ENCODE peak calls at places on chromosomes 5 and 9, in six cellular contexts. F is activated CD8-positive, alpha-beta memory T cell treated with anti-CD3 and anti-CD28 coated beads, Interleukin-2, amount 50 U/mL, for 4 hours; X is activated T-cell treated with anti-CD3 and anti-CD28 coated beads for 1 hour; W is SHP77; B is C1 segment of cervical spinal cord; A is AG08395. U is an unnamed sample.

GRCh38 chr5:149596712-149597111 is 15.4 kb downstream of the ARHGEF37 start:
- DNase-seq in F (no peak), X (no peak), W (no peak), B (no peak), A (no peak), U (no peak)

GRCh38 chr5:126122942-126123341 is 300.3 kb upstream of the GRAMD2B start:
- DNase-seq in F (no peak), X (no peak), W (peak), B (no peak), A (no peak), U (no peak)

GRCh38 chr5:138954257-138955012 is 79.3 kb upstream of the LRRTM2 start:
- DNase-seq in F (no peak), X (no peak), W (peak), B (no peak), A (no peak), U (no peak)

GRCh38 chr9:101117091-101117490 is 88.6 kb downstream of the PLPPR1 start:
- DNase-seq in F (no peak), X (no peak), W (no peak), B (no peak), A (no peak), U (no peak)

GRCh38 chr9:103999375-104000062 is 94.6 kb upstream of the SMC2 start:
- DNase-seq in F (no peak), X (no peak), W (no peak), B (no peak), A (no peak), U (no peak)

GRCh38 chr5:151676719-151677118 is 10.0 kb downstream of the SPARC start:
- DNase-seq in F (no peak), X (no peak), W (no peak), B (no peak), A (no peak), U (no peak)

GRCh38 chr5:23930985-23931384 is 423.6 kb downstream of the PRDM9 start:
- DNase-seq in F (no peak), X (no peak), W (no peak), B (no peak), A (no peak), U (no peak)

GRCh38 chr5:128669803-128670202 is 131.8 kb upstream of the FBN2 start:
- DNase-seq in F (no peak), X (no peak), W (no peak), B (no peak), A (no peak), U (no peak)

U was measured in GM12892.